ENCODE peak calls at places on chromosomes 16 and 17, in six cellular contexts. S is prostate gland, C is upper lobe of left lung, M is stomach, R is esophagus muscularis mucosa, D is GM23338. L is an unnamed sample.

GRCh38 chr17:43778337-43779144 is at the start of gene DUSP3:
- DNase-seq in R (peak; percentile 98), M (peak; percentile 98), C (peak; percentile 97), S (peak; percentile 94), D (peak; percentile 97), L (peak; percentile 97)

GRCh38 chr16:14180431-14181059 is 109.4 kb downstream of the MRTFB start:
- DNase-seq in C (no peak), M (no peak), S (no peak), D (peak; percentile 63), R (no peak), L (no peak)

GRCh38 chr17:13085578-13085977 is 67.8 kb upstream of the ELAC2 start:
- DNase-seq in D (no peak), S (no peak), R (no peak), C (no peak), M (no peak), L (no peak)

GRCh38 chr16:48291754-48292153 is 44.4 kb upstream of the ABCC11 start:
- DNase-seq in R (no peak), S (no peak), M (no peak), C (no peak), D (no peak), L (no peak)

GRCh38 chr17:4559851-4560820 is at the start of gene GGT6:
- DNase-seq in R (no peak), M (peak; percentile 93), D (no peak), C (no peak), S (peak; percentile 67), L (peak; percentile 87)

GRCh38 chr16:21301895-21302291 is 23.8 kb upstream of the CRYM start:
- DNase-seq in R (no peak), S (no peak), M (no peak), D (no peak), C (no peak), L (no peak)

GRCh38 chr17:34645636-34646035 is 66.3 kb downstream of the TMEM132E start:
- DNase-seq in D (no peak), C (no peak), M (no peak), S (no peak), R (no peak), L (no peak)

GRCh38 chr17:67245073-67245693 is at the start of gene HELZ:
- DNase-seq in R (peak; percentile 92), D (peak; percentile 93), M (peak; percentile 77), S (peak; percentile 77), C (peak; percentile 95), L (peak; percentile 54)

GRCh38 chr17:1752425-1752941 is 9.4 kb upstream of the SERPINF1 start:
- DNase-seq in C (peak; percentile 86), S (no peak), R (no peak), D (peak; percentile 69), M (no peak), L (no peak)

GRCh38 chr17:50221500-50222480 is 20.4 kb upstream of the COL1A1 start:
- DNase-seq in M (no peak), C (peak; percentile 31), S (no peak), D (no peak), R (peak; percentile 31), L (no peak)

GRCh38 chr17:27413792-27414191 is 42.5 kb upstream of the KSR1 start:
- DNase-seq in S (no peak), M (no peak), D (no peak), R (no peak), C (no peak), L (no peak)

GRCh38 chr16:87621550-87621829 is 19.2 kb downstream of the JPH3 start:
- DNase-seq in D (no peak), C (no peak), R (no peak), S (no peak), M (no peak), L (no peak)

GRCh38 chr16:4245400-4245799 is 3.5 kb upstream of the SRL start:
- DNase-seq in R (no peak), C (no peak), M (no peak), D (no peak), S (no peak), L (no peak)

GRCh38 chr17:76725580-76726230 is 701 bp downstream of the JMJD6 start:
- DNase-seq in D (peak; percentile 38), M (peak; percentile 73), R (peak; percentile 94), S (peak; percentile 74), C (peak; percentile 94), L (peak; percentile 70)

GRCh38 chr17:5516060-5516792 is 29.9 kb downstream of the MIS12 start:
- DNase-seq in D (no peak), S (no peak), R (no peak), C (no peak), M (no peak), L (no peak)

GRCh38 chr17:82022310-82022980 is at the start of gene CENPX:
- DNase-seq in S (no peak), M (no peak), D (no peak), C (no peak), R (no peak), L (no peak)

GRCh38 chr17:75539969-75540729 is 14.7 kb downstream of the LLGL2 start:
- DNase-seq in D (no peak), C (peak; percentile 69), M (no peak), S (no peak), R (no peak), L (no peak)

DNA sequence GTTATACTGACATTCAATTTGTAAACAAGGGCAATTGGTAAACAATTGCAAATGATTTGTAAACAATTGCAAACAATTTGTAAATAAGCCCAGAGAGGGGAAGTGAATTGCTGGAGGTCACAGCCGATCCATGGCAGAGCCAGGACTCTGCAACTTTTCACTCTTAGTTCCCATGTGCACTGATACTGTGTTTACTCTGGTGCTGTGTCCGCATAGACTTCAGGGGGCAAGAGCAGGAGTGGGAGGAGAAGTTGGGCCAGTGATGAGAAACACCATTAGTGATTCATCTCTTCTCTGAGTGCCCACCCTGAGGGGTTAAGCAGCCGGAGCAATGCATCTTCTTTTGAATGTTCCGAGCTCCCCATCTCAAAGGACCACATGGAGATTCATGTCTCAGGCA is 14.0 kb downstream of the SCNN1G start:
- DNase-seq in R (no peak), D (no peak), S (no peak), C (no peak), M (no peak), L (no peak)
- H3K4me3 ChIP-seq in R (no peak overlapping the region), D (peak overlapping the region; percentile 29), S (no peak overlapping the region), C (no peak overlapping the region), M (no peak overlapping the region), L (no peak overlapping the region)

DNA sequence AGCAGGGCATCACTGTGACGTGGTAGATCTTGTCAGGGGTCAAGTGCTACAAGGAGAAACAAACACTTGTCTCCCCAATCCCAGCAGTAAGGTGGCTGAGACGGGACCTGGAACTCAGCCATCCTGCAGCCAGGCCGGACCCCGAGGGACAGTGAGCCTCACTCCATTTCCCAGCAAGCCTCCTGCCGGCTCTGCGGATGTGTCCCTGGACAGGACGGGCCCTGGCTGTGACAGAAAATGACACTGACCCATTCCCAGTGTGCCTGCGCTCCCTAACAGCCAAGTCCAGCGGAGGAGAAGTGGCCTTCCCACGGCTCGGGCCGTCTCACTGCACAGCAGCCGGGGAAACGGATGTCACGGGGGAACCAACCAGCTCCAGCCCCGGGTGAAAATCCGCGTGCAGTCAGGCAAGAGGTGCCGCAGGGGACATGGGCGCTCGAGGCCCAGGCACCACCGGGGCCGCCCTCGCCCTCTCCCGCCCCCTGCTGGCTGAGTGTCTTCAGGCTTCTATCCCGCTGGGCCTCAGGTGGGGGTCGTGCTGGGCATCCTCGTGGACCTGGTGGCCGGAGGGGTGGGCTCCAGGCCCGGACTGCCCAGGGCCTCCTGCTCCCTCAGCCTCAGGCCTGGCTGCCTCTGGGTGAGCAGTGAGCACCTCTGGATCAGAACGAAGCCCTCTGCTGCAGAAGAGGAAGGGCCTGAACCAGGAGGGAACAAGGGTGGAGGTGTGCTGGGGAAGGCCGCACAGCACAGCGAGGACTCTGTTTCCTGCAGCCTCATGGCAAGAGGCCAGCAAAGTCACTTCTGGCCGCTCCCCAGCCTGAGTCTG is 6.7 kb downstream of the HAGHL start:
- DNase-seq in M (no peak), S (no peak), C (peak; percentile 85), R (no peak), D (peak; percentile 79), L (no peak)
- TF ChIP-seq CTCF in M (no peak), S (no peak), C (no peak), R (no peak), D (peak; percentile 62), L (no peak)

DNA sequence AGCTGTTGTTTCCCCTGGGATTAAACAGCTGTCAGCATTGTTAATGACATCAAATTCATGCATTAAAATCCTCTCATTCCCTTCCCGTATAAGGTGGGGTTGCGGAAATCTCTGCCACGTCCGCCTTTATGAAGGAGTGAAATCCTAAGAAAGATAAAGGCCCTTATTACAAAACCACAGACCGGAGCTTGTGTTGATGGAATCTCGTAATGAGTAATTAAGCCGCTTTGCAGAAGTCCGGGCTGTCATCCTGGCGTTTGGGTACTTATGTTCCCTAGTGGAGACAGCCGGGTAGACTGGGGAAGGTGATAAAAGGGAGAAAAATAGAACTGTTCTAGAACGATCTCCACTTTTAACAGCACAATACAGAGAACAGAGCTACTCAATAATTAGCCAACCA is 627.5 kb downstream of the MAF start:
- DNase-seq in S (no peak), M (no peak), D (no peak), R (no peak), C (no peak), L (no peak)
- TF ChIP-seq POLR2AphosphoS5 in S (no peak), M (no peak), D (no peak), R (no peak), C (no peak), L (no peak)

GRCh38 chr17:73641779-73642580 is 2.3 kb downstream of the SDK2 start:
- DNase-seq in C (no peak), R (no peak), D (no peak), S (no peak), M (peak; percentile 17), L (no peak)
- H3K4me3 ChIP-seq in C (no peak overlapping the region), R (no peak overlapping the region), D (peak overlapping the region; percentile 81), S (no peak overlapping the region), M (no peak overlapping the region), L (no peak overlapping the region)

GRCh38 chr16:17360810-17361209 is 110.0 kb downstream of the XYLT1 start:
- DNase-seq in D (no peak), S (no peak), C (no peak), M (no peak), R (no peak), L (no peak)
- TF ChIP-seq CTCF in D (no peak), S (no peak), C (no peak), M (no peak), R (no peak), L (no peak)

GRCh38 chr17:8875957-8876356 is 8.5 kb upstream of the PIK3R6 start:
- DNase-seq in M (no peak), C (no peak), D (peak; percentile 44), R (no peak), S (no peak), L (no peak)
- TF ChIP-seq POLR2AphosphoS5 in M (no peak), C (no peak), D (no peak), R (no peak), S (no peak), L (no peak)